ENCODE peak calls at places on chromosomes 2 and 18, in five cellular contexts. One of them, this sample, is unnamed.

GRCh38 chr18:58599106-58599505 is 29.8 kb downstream of the ALPK2 start:
- DNase-seq in NCI-H1417: no peak
- DNase-seq in T-helper 1 cell: no peak
- DNase-seq in cardiac fibroblast: no peak
- DNase-seq in GM04503: no peak
- DNase-seq in this sample: no peak

GRCh38 chr2:142306126-142306525 is 175.3 kb upstream of the LRP1B start:
- DNase-seq in NCI-H1417: no peak
- DNase-seq in T-helper 1 cell: no peak
- DNase-seq in cardiac fibroblast: no peak
- DNase-seq in GM04503: no peak
- DNase-seq in this sample: no peak

GRCh38 chr18:45167631-45168225 is 447.5 kb upstream of the SLC14A2 start:
- DNase-seq in NCI-H1417: no peak
- DNase-seq in T-helper 1 cell: no peak
- DNase-seq in cardiac fibroblast: peak
- DNase-seq in GM04503: peak
- DNase-seq in this sample: no peak

GRCh38 chr2:219959471-219959870 is 332.0 kb downstream of the SLC4A3 start:
- DNase-seq in NCI-H1417: no peak
- DNase-seq in T-helper 1 cell: no peak
- DNase-seq in cardiac fibroblast: no peak
- DNase-seq in GM04503: no peak
- DNase-seq in this sample: no peak

GRCh38 chr2:17813742-17814458 is 2.4 kb upstream of the MSGN1 start:
- DNase-seq in NCI-H1417: no peak
- DNase-seq in T-helper 1 cell: no peak
- DNase-seq in cardiac fibroblast: peak
- DNase-seq in GM04503: no peak
- DNase-seq in this sample: no peak

GRCh38 chr2:30272761-30273573 is 41.6 kb downstream of the LBH start:
- DNase-seq in NCI-H1417: no peak
- DNase-seq in T-helper 1 cell: no peak
- DNase-seq in cardiac fibroblast: peak
- DNase-seq in GM04503: peak
- DNase-seq in this sample: no peak

GRCh38 chr2:33550206-33550605 is 48.9 kb downstream of the FAM98A start:
- DNase-seq in NCI-H1417: no peak
- DNase-seq in T-helper 1 cell: no peak
- DNase-seq in cardiac fibroblast: no peak
- DNase-seq in GM04503: no peak
- DNase-seq in this sample: no peak

GRCh38 chr2:59150430-59150829 is 909.3 kb upstream of the FANCL start:
- DNase-seq in NCI-H1417: no peak
- DNase-seq in T-helper 1 cell: no peak
- DNase-seq in cardiac fibroblast: no peak
- DNase-seq in GM04503: no peak
- DNase-seq in this sample: no peak

GRCh38 chr2:60472663-60473289 is 80.7 kb downstream of the BCL11A start:
- DNase-seq in NCI-H1417: no peak
- DNase-seq in T-helper 1 cell: no peak
- DNase-seq in cardiac fibroblast: no peak
- DNase-seq in GM04503: no peak
- DNase-seq in this sample: no peak

GRCh38 chr2:171317492-171318125 is 116.2 kb downstream of the METTL8 start:
- DNase-seq in NCI-H1417: no peak
- DNase-seq in T-helper 1 cell: no peak
- DNase-seq in cardiac fibroblast: no peak
- DNase-seq in GM04503: no peak
- DNase-seq in this sample: no peak

GRCh38 chr2:220619525-220620267 is 952.4 kb downstream of the EPHA4 start:
- DNase-seq in NCI-H1417: peak
- DNase-seq in T-helper 1 cell: no peak
- DNase-seq in cardiac fibroblast: no peak
- DNase-seq in GM04503: no peak
- DNase-seq in this sample: no peak

GRCh38 chr2:43469094-43469493 is 126.7 kb downstream of the THADA start:
- DNase-seq in NCI-H1417: no peak
- DNase-seq in T-helper 1 cell: no peak
- DNase-seq in cardiac fibroblast: no peak
- DNase-seq in GM04503: no peak
- DNase-seq in this sample: no peak

GRCh38 chr18:10353791-10354190 is 100.6 kb upstream of the APCDD1 start:
- DNase-seq in NCI-H1417: no peak
- DNase-seq in T-helper 1 cell: no peak
- DNase-seq in cardiac fibroblast: peak
- DNase-seq in GM04503: no peak
- DNase-seq in this sample: no peak

GRCh38 chr2:18336975-18337374 is 223.5 kb downstream of the RDH14 start:
- DNase-seq in NCI-H1417: no peak
- DNase-seq in T-helper 1 cell: no peak
- DNase-seq in cardiac fibroblast: no peak
- DNase-seq in GM04503: no peak
- DNase-seq in this sample: no peak

GRCh38 chr18:24983566-24983965 is 368.4 kb downstream of the ZNF521 start:
- DNase-seq in NCI-H1417: no peak
- DNase-seq in T-helper 1 cell: no peak
- DNase-seq in cardiac fibroblast: no peak
- DNase-seq in GM04503: no peak
- DNase-seq in this sample: no peak

GRCh38 chr18:63260075-63260754 is 59.4 kb downstream of the BCL2 start:
- DNase-seq in NCI-H1417: no peak
- DNase-seq in T-helper 1 cell: no peak
- DNase-seq in cardiac fibroblast: no peak
- DNase-seq in GM04503: no peak
- DNase-seq in this sample: peak

GRCh38 chr2:173048530-173048900 is 27.1 kb upstream of the MAP3K20 start:
- DNase-seq in NCI-H1417: no peak
- DNase-seq in T-helper 1 cell: no peak
- DNase-seq in cardiac fibroblast: no peak
- DNase-seq in GM04503: no peak
- DNase-seq in this sample: no peak

GRCh38 chr2:160010361-160011145 is 51.9 kb downstream of the PLA2R1 start:
- DNase-seq in NCI-H1417: no peak
- DNase-seq in T-helper 1 cell: no peak
- DNase-seq in cardiac fibroblast: no peak
- DNase-seq in GM04503: no peak
- DNase-seq in this sample: no peak

GRCh38 chr2:18474690-18475089 is 85.8 kb downstream of the RDH14 start:
- DNase-seq in NCI-H1417: no peak
- DNase-seq in T-helper 1 cell: no peak
- DNase-seq in cardiac fibroblast: peak
- DNase-seq in GM04503: no peak
- DNase-seq in this sample: no peak

GRCh38 chr18:62781893-62782292 is 66.6 kb downstream of the PHLPP1 start:
- DNase-seq in NCI-H1417: no peak
- DNase-seq in T-helper 1 cell: no peak
- DNase-seq in cardiac fibroblast: peak
- DNase-seq in GM04503: peak
- DNase-seq in this sample: no peak

GRCh38 chr2:196399736-196400691 is 228.6 kb upstream of the STK17B start:
- DNase-seq in NCI-H1417: no peak
- DNase-seq in T-helper 1 cell: no peak
- DNase-seq in cardiac fibroblast: peak
- DNase-seq in GM04503: peak
- DNase-seq in this sample: no peak